ENCODE peak calls at places on chromosome 12, in six cellular contexts. K, X, J, T, N and Y are unnamed samples.
A peak's percentile ranks its signal among the peaks of the same experiment; 100 is the strongest.

GRCh38 chr12:8018666-8019581 is 13.6 kb upstream of the FOXJ2 start:
- DNase-seq in K (peak; percentile 89), X (no peak), J (peak; percentile 8), T (no peak), N (no peak), Y (no peak)

GRCh38 chr12:32755051-32755653 is 545 bp downstream of the YARS2 start:
- DNase-seq in K (peak; percentile 79), X (peak; percentile 85), J (peak; percentile 89), T (peak; percentile 75), N (peak; percentile 31), Y (peak; percentile 77)

GRCh38 chr12:122336015-122336946 is 70.0 kb upstream of the VPS33A start:
- DNase-seq in K (peak; percentile 35), X (no peak), J (no peak), T (no peak), N (no peak), Y (peak; percentile 64)

GRCh38 chr12:41956353-41956752 is 188.3 kb downstream of the GXYLT1 start:
- DNase-seq in K (no peak), X (no peak), J (no peak), T (no peak), N (no peak), Y (no peak)

GRCh38 chr12:70399319-70399718 is 33.2 kb downstream of the KCNMB4 start:
- DNase-seq in K (no peak), X (no peak), J (no peak), T (no peak), N (no peak), Y (no peak)

GRCh38 chr12:70449074-70449757 is 83.1 kb downstream of the KCNMB4 start:
- DNase-seq in K (no peak), X (no peak), J (no peak), T (no peak), N (no peak), Y (no peak)

GRCh38 chr12:108313609-108314331 is 25.3 kb downstream of the CMKLR1 start:
- DNase-seq in K (peak; percentile 97), X (peak; percentile 72), J (no peak), T (no peak), N (no peak), Y (no peak)

GRCh38 chr12:38469689-38470088 is 153.1 kb downstream of the ALG10B start:
- DNase-seq in K (no peak), X (no peak), J (no peak), T (no peak), N (no peak), Y (no peak)

GRCh38 chr12:33581613-33582122 is 142.0 kb upstream of the SYT10 start:
- DNase-seq in K (no peak), X (no peak), J (no peak), T (no peak), N (no peak), Y (no peak)

GRCh38 chr12:16359512-16360491 is 12.4 kb downstream of the MGST1 start:
- DNase-seq in K (peak; percentile 64), X (peak; percentile 78), J (no peak), T (peak; percentile 72), N (no peak), Y (peak; percentile 80)

GRCh38 chr12:124553862-124554428 is 13.5 kb downstream of the NCOR2 start:
- DNase-seq in K (no peak), X (no peak), J (no peak), T (no peak), N (no peak), Y (no peak)

GRCh38 chr12:116123511-116124258 is 153.8 kb downstream of the MED13L start:
- DNase-seq in K (peak; percentile 65), X (peak; percentile 48), J (peak; percentile 30), T (no peak), N (no peak), Y (no peak)

GRCh38 chr12:100995771-100996170 is 201.2 kb downstream of the ANO4 start:
- DNase-seq in K (no peak), X (no peak), J (no peak), T (no peak), N (no peak), Y (no peak)

GRCh38 chr12:57138526-57139272 is 8.7 kb downstream of the LRP1-AS start:
- DNase-seq in K (no peak), X (peak; percentile 85), J (no peak), T (no peak), N (no peak), Y (peak; percentile 92)

GRCh38 chr12:220946-221550 is 7.1 kb upstream of the SLC6A12 start:
- DNase-seq in K (no peak), X (no peak), J (no peak), T (no peak), N (no peak), Y (no peak)

GRCh38 chr12:14664434-14665023 is 31.9 kb downstream of the GUCY2C start:
- DNase-seq in K (peak; percentile 57), X (no peak), J (peak; percentile 13), T (no peak), N (peak; percentile 1), Y (no peak)

GRCh38 chr12:115617391-115617790 is 660.1 kb downstream of the MED13L start:
- DNase-seq in K (no peak), X (no peak), J (no peak), T (no peak), N (no peak), Y (no peak)

GRCh38 chr12:5535531-5535930 is 103.6 kb downstream of the NTF3 start:
- DNase-seq in K (no peak), X (no peak), J (no peak), T (no peak), N (no peak), Y (no peak)

GRCh38 chr12:10612954-10613333 is 465 bp downstream of the MAGOHB start:
- DNase-seq in K (no peak), X (no peak), J (peak; percentile 22), T (no peak), N (no peak), Y (no peak)

GRCh38 chr12:101792046-101792931 is 38.5 kb downstream of the GNPTAB start:
- DNase-seq in K (no peak), X (no peak), J (no peak), T (no peak), N (no peak), Y (no peak)

GRCh38 chr12:20214286-20214685 is 154.1 kb upstream of the PDE3A start:
- DNase-seq in K (no peak), X (no peak), J (no peak), T (no peak), N (no peak), Y (no peak)

GRCh38 chr12:49871263-49871561 is 28.3 kb upstream of the BCDIN3D start:
- DNase-seq in K (no peak), X (no peak), J (no peak), T (no peak), N (no peak), Y (no peak)

GRCh38 chr12:64528616-64529015 is 76.7 kb downstream of the TBK1 start:
- DNase-seq in K (no peak), X (no peak), J (no peak), T (no peak), N (no peak), Y (no peak)

GRCh38 chr12:85920324-85920947 is 46.3 kb downstream of the NTS start:
- DNase-seq in K (peak; percentile 64), X (no peak), J (peak; percentile 47), T (no peak), N (no peak), Y (no peak)

GRCh38 chr12:108181095-108181454 is 52.0 kb downstream of the WSCD2 start:
- DNase-seq in K (no peak), X (no peak), J (no peak), T (no peak), N (no peak), Y (no peak)

GRCh38 chr12:45183263-45183662 is 32.6 kb upstream of the ANO6 start:
- DNase-seq in K (peak; percentile 19), X (no peak), J (no peak), T (no peak), N (no peak), Y (no peak)

GRCh38 chr12:61870658-61871559 is 389.3 kb upstream of the USP15 start:
- DNase-seq in K (peak; percentile 40), X (no peak), J (no peak), T (no peak), N (no peak), Y (no peak)